ENCODE peak calls at places on chromosomes 3 and 15, in six cellular contexts. One of them, this sample, is unnamed.

GRCh38 chr3:7504886-7505775 is 644.2 kb downstream of the GRM7 start:
- DNase-seq in stimulated activated CD4-positive, alpha-beta T cell treated with anti-CD3 and anti-CD28 coated beads, Interleukin-4, amount 100 ng/mL, for 48 hours: no peak
- DNase-seq in EL: no peak
- DNase-seq in sigmoid colon: no peak
- DNase-seq in A172: peak
- DNase-seq in OCI-M1: no peak
- DNase-seq in this sample: peak

GRCh38 chr15:45637552-45638033 is 2.8 kb downstream of the SQOR start:
- DNase-seq in stimulated activated CD4-positive, alpha-beta T cell treated with anti-CD3 and anti-CD28 coated beads, Interleukin-4, amount 100 ng/mL, for 48 hours: no peak
- DNase-seq in EL: peak
- DNase-seq in sigmoid colon: peak
- DNase-seq in A172: peak
- DNase-seq in OCI-M1: peak
- DNase-seq in this sample: no peak

GRCh38 chr3:10992017-10992945 is at the start of gene SLC6A1:
- DNase-seq in stimulated activated CD4-positive, alpha-beta T cell treated with anti-CD3 and anti-CD28 coated beads, Interleukin-4, amount 100 ng/mL, for 48 hours: no peak
- DNase-seq in EL: no peak
- DNase-seq in sigmoid colon: no peak
- DNase-seq in A172: no peak
- DNase-seq in OCI-M1: no peak
- DNase-seq in this sample: no peak

GRCh38 chr15:94582368-94582767 is 351.0 kb downstream of the MCTP2 start:
- DNase-seq in stimulated activated CD4-positive, alpha-beta T cell treated with anti-CD3 and anti-CD28 coated beads, Interleukin-4, amount 100 ng/mL, for 48 hours: peak
- DNase-seq in EL: no peak
- DNase-seq in sigmoid colon: peak
- DNase-seq in A172: no peak
- DNase-seq in OCI-M1: peak
- DNase-seq in this sample: no peak

GRCh38 chr15:68124700-68125099 is 70.6 kb downstream of the PIAS1 start:
- DNase-seq in stimulated activated CD4-positive, alpha-beta T cell treated with anti-CD3 and anti-CD28 coated beads, Interleukin-4, amount 100 ng/mL, for 48 hours: no peak
- DNase-seq in EL: no peak
- DNase-seq in sigmoid colon: no peak
- DNase-seq in A172: no peak
- DNase-seq in OCI-M1: no peak
- DNase-seq in this sample: no peak

GRCh38 chr15:33064878-33065277 is 129.6 kb downstream of the FMN1 start:
- DNase-seq in stimulated activated CD4-positive, alpha-beta T cell treated with anti-CD3 and anti-CD28 coated beads, Interleukin-4, amount 100 ng/mL, for 48 hours: no peak
- DNase-seq in EL: peak
- DNase-seq in sigmoid colon: no peak
- DNase-seq in A172: no peak
- DNase-seq in OCI-M1: no peak
- DNase-seq in this sample: no peak

GRCh38 chr3:68819361-68819760 is 113.0 kb downstream of the TAFA4 start:
- DNase-seq in stimulated activated CD4-positive, alpha-beta T cell treated with anti-CD3 and anti-CD28 coated beads, Interleukin-4, amount 100 ng/mL, for 48 hours: no peak
- DNase-seq in EL: no peak
- DNase-seq in sigmoid colon: no peak
- DNase-seq in A172: no peak
- DNase-seq in OCI-M1: no peak
- DNase-seq in this sample: no peak

GRCh38 chr3:106809633-106810460 is 567.4 kb upstream of the CCDC54 start:
- DNase-seq in stimulated activated CD4-positive, alpha-beta T cell treated with anti-CD3 and anti-CD28 coated beads, Interleukin-4, amount 100 ng/mL, for 48 hours: no peak
- DNase-seq in EL: peak
- DNase-seq in sigmoid colon: no peak
- DNase-seq in A172: no peak
- DNase-seq in OCI-M1: no peak
- DNase-seq in this sample: no peak

GRCh38 chr3:13022348-13023250 is 50.6 kb downstream of the IQSEC1 start:
- DNase-seq in stimulated activated CD4-positive, alpha-beta T cell treated with anti-CD3 and anti-CD28 coated beads, Interleukin-4, amount 100 ng/mL, for 48 hours: no peak
- DNase-seq in EL: peak
- DNase-seq in sigmoid colon: peak
- DNase-seq in A172: peak
- DNase-seq in OCI-M1: no peak
- DNase-seq in this sample: no peak

GRCh38 chr15:27674826-27675225 is 424.3 kb downstream of the OCA2 start:
- DNase-seq in stimulated activated CD4-positive, alpha-beta T cell treated with anti-CD3 and anti-CD28 coated beads, Interleukin-4, amount 100 ng/mL, for 48 hours: no peak
- DNase-seq in EL: no peak
- DNase-seq in sigmoid colon: no peak
- DNase-seq in A172: no peak
- DNase-seq in OCI-M1: no peak
- DNase-seq in this sample: no peak

GRCh38 chr3:27666708-27667107 is 55.4 kb downstream of the EOMES start:
- DNase-seq in stimulated activated CD4-positive, alpha-beta T cell treated with anti-CD3 and anti-CD28 coated beads, Interleukin-4, amount 100 ng/mL, for 48 hours: no peak
- DNase-seq in EL: peak
- DNase-seq in sigmoid colon: peak
- DNase-seq in A172: no peak
- DNase-seq in OCI-M1: peak
- DNase-seq in this sample: peak

GRCh38 chr15:97483232-97483631 is 477.3 kb upstream of the ARRDC4 start:
- DNase-seq in stimulated activated CD4-positive, alpha-beta T cell treated with anti-CD3 and anti-CD28 coated beads, Interleukin-4, amount 100 ng/mL, for 48 hours: no peak
- DNase-seq in EL: no peak
- DNase-seq in sigmoid colon: no peak
- DNase-seq in A172: no peak
- DNase-seq in OCI-M1: no peak
- DNase-seq in this sample: no peak